ENCODE peak calls at places on chromosome 6, in nine cellular contexts. G is GOT3; Q is A172; X is activated CD4-positive, alpha-beta T cell treated with anti-CD3 and anti-CD28 coated beads, Interleukin-2, amount 50 U/mL, for 48 hours; H is head of caudate nucleus; S is ecto neural progenitor cell; U is HCT116; V is skeletal muscle cell; M is iPS-NIHi11. I is an unnamed sample.

GRCh38 chr6:125273965-125274364 is 27.8 kb downstream of the HDDC2 start:
- DNase-seq in G (no peak), Q (peak), X (no peak), H (no peak), S (no peak), U (peak), V (no peak), M (peak), I (no peak)

GRCh38 chr6:137213813-137214212 is 5.4 kb downstream of the IFNGR1 start:
- DNase-seq in G (no peak), Q (no peak), X (no peak), H (no peak), S (no peak), U (no peak), V (no peak), M (no peak), I (no peak)

GRCh38 chr6:100363651-100364050 is 101.1 kb downstream of the SIM1 start:
- DNase-seq in G (no peak), Q (no peak), X (no peak), H (no peak), S (no peak), U (no peak), V (no peak), M (no peak), I (no peak)

GRCh38 chr6:16816891-16817290 is 55.6 kb upstream of the ATXN1 start:
- DNase-seq in G (no peak), Q (no peak), X (no peak), H (no peak), S (no peak), U (no peak), V (no peak), M (no peak), I (no peak)

GRCh38 chr6:141594874-141595273 is 537.9 kb upstream of the GJE1 start:
- DNase-seq in G (no peak), Q (no peak), X (no peak), H (no peak), S (no peak), U (no peak), V (no peak), M (no peak), I (no peak)

GRCh38 chr6:118665011-118665410 is 13.6 kb upstream of the CEP85L start:
- DNase-seq in G (no peak), Q (no peak), X (no peak), H (no peak), S (no peak), U (no peak), V (no peak), M (no peak), I (no peak)

GRCh38 chr6:145274083-145274482 is 461.2 kb downstream of the EPM2A start:
- DNase-seq in G (no peak), Q (no peak), X (no peak), H (no peak), S (no peak), U (no peak), V (no peak), M (no peak), I (no peak)

GRCh38 chr6:26045046-26045938 is 41.9 kb upstream of the HFE start:
- DNase-seq in G (peak), Q (peak), X (peak), H (peak), S (no peak), U (no peak), V (peak), M (no peak), I (peak)

GRCh38 chr6:117829594-117830319 is 77.3 kb upstream of the SLC35F1 start:
- DNase-seq in G (peak), Q (peak), X (no peak), H (no peak), S (peak), U (peak), V (no peak), M (peak), I (no peak)

GRCh38 chr6:33128318-33128717 is 52.5 kb downstream of the HLA-DPB1 start:
- DNase-seq in G (no peak), Q (no peak), X (no peak), H (no peak), S (no peak), U (no peak), V (no peak), M (no peak), I (no peak)

GRCh38 chr6:117326396-117326795 is 61.0 kb downstream of the VGLL2 start:
- DNase-seq in G (no peak), Q (no peak), X (no peak), H (no peak), S (no peak), U (no peak), V (no peak), M (no peak), I (no peak)

GRCh38 chr6:111757342-111757741 is 115.9 kb downstream of the FYN start:
- DNase-seq in G (no peak), Q (peak), X (no peak), H (no peak), S (no peak), U (no peak), V (no peak), M (no peak), I (no peak)

GRCh38 chr6:36042618-36043260 is 15.1 kb downstream of the MAPK14 start:
- DNase-seq in G (no peak), Q (no peak), X (no peak), H (no peak), S (no peak), U (no peak), V (no peak), M (no peak), I (no peak)

GRCh38 chr6:45447721-45448120 is 70.0 kb upstream of the SUPT3H start:
- DNase-seq in G (no peak), Q (no peak), X (no peak), H (no peak), S (no peak), U (no peak), V (no peak), M (no peak), I (no peak)

GRCh38 chr6:139376054-139376355 is 1.6 kb upstream of the CITED2 start:
- DNase-seq in G (no peak), Q (no peak), X (peak), H (peak), S (no peak), U (no peak), V (no peak), M (peak), I (no peak)

GRCh38 chr6:42251911-42252637 is 34.4 kb upstream of the MRPS10 start:
- DNase-seq in G (no peak), Q (no peak), X (no peak), H (peak), S (no peak), U (no peak), V (peak), M (no peak), I (peak)

GRCh38 chr6:53643481-53643965 is 22.0 kb downstream of the KLHL31 start:
- DNase-seq in G (no peak), Q (no peak), X (no peak), H (no peak), S (no peak), U (no peak), V (no peak), M (no peak), I (no peak)

GRCh38 chr6:104969785-104970581 is 13.1 kb downstream of the LIN28B start:
- DNase-seq in G (no peak), Q (no peak), X (no peak), H (no peak), S (no peak), U (no peak), V (no peak), M (no peak), I (no peak)

GRCh38 chr6:38137609-38138008 is 318.1 kb downstream of the ZFAND3 start:
- DNase-seq in G (no peak), Q (no peak), X (no peak), H (no peak), S (peak), U (no peak), V (no peak), M (peak), I (no peak)

GRCh38 chr6:12570461-12571030 is 146.0 kb upstream of the PHACTR1 start:
- DNase-seq in G (no peak), Q (no peak), X (no peak), H (no peak), S (no peak), U (no peak), V (no peak), M (no peak), I (no peak)

GRCh38 chr6:110703010-110703905 is 112.0 kb downstream of the CDK19 start:
- DNase-seq in G (no peak), Q (no peak), X (no peak), H (no peak), S (no peak), U (no peak), V (no peak), M (no peak), I (no peak)

GRCh38 chr6:145704153-145704781 is 31.1 kb downstream of the EPM2A start:
- DNase-seq in G (no peak), Q (no peak), X (no peak), H (no peak), S (no peak), U (no peak), V (no peak), M (no peak), I (no peak)

GRCh38 chr6:28861339-28861738 is 62.4 kb downstream of the TRIM27 start:
- DNase-seq in G (no peak), Q (no peak), X (no peak), H (no peak), S (no peak), U (no peak), V (no peak), M (no peak), I (no peak)

GRCh38 chr6:13396241-13396792 is 68.0 kb upstream of the TBC1D7 start:
- DNase-seq in G (no peak), Q (no peak), X (no peak), H (no peak), S (no peak), U (no peak), V (no peak), M (no peak), I (no peak)

I was measured in left cardiac atrium.